ENCODE peak calls at places on chromosomes 5 and 9, in five cellular contexts. K is lower leg skin, A is non-pigmented ciliary epithelial cell, B is M059J, L is tibial artery. O is an unnamed sample.
A peak's percentile ranks its signal among the peaks of the same experiment; 100 is the strongest.

GRCh38 chr9:77981332-77981731 is 50.3 kb downstream of the GNAQ start:
- DNase-seq in K (peak; percentile 25), A (no peak), B (peak; percentile 86), L (no peak), O (no peak)

GRCh38 chr5:175572922-175573321 is 84.9 kb upstream of the HRH2 start:
- DNase-seq in K (no peak), A (peak; percentile 11), B (peak; percentile 74), L (no peak), O (no peak)

GRCh38 chr5:53262348-53262970 is 152.9 kb upstream of the MOCS2 start:
- DNase-seq in K (no peak), A (no peak), B (no peak), L (no peak), O (no peak)

GRCh38 chr5:2759696-2760461 is 8.4 kb upstream of the IRX2 start:
- DNase-seq in K (no peak), A (no peak), B (no peak), L (no peak), O (no peak)

GRCh38 chr5:109823597-109823996 is 133.9 kb downstream of the MAN2A1 start:
- DNase-seq in K (no peak), A (peak; percentile 69), B (no peak), L (no peak), O (no peak)

GRCh38 chr9:135858491-135859185 is 48.7 kb downstream of the CAMSAP1 start:
- DNase-seq in K (no peak), A (no peak), B (peak; percentile 25), L (no peak), O (no peak)

GRCh38 chr5:61768692-61769281 is 436.7 kb downstream of the ZSWIM6 start:
- DNase-seq in K (no peak), A (no peak), B (peak; percentile 43), L (no peak), O (peak; percentile 11)

GRCh38 chr5:3288325-3288724 is 307.3 kb upstream of the IRX1 start:
- DNase-seq in K (no peak), A (no peak), B (no peak), L (no peak), O (no peak)

GRCh38 chr9:88998911-88999310 is 7.6 kb downstream of the S1PR3 start:
- DNase-seq in K (no peak), A (no peak), B (peak; percentile 67), L (peak; percentile 97), O (no peak)

GRCh38 chr5:149576021-149576420 is 5.3 kb upstream of the ARHGEF37 start:
- DNase-seq in K (no peak), A (no peak), B (no peak), L (no peak), O (no peak)

GRCh38 chr5:132245593-132245992 is 11.9 kb upstream of the PDLIM4 start:
- DNase-seq in K (no peak), A (no peak), B (no peak), L (no peak), O (no peak)

GRCh38 chr9:114097613-114098020 is 1.5 kb downstream of the KIF12 start:
- DNase-seq in K (no peak), A (no peak), B (peak; percentile 37), L (peak; percentile 45), O (no peak)

GRCh38 chr5:169874626-169875025 is 105.7 kb downstream of the INSYN2B start:
- DNase-seq in K (no peak), A (no peak), B (no peak), L (no peak), O (no peak)

GRCh38 chr5:27818888-27819287 is 780.5 kb upstream of the CDH9 start:
- DNase-seq in K (no peak), A (no peak), B (peak; percentile 28), L (no peak), O (no peak)